ENCODE peak calls at places on chromosomes 5 and 9, in seven cellular contexts. K is fibroblast of the aortic adventitia, L is GM23338, D is AG04449, E is AG09309, O is mammary epithelial cell, G is psoas muscle. Y is an unnamed sample.

GRCh38 chr5:61228229-61228628 is 66.0 kb upstream of the SMIM15 start:
- DNase-seq in K (peak), L (no peak), D (no peak), E (no peak), O (no peak), G (no peak), Y (no peak)

GRCh38 chr5:2909035-2909434 is 157.6 kb upstream of the IRX2 start:
- DNase-seq in K (no peak), L (no peak), D (no peak), E (no peak), O (no peak), G (no peak), Y (no peak)

GRCh38 chr9:26163931-26164330 is 485.7 kb upstream of the TUSC1 start:
- DNase-seq in K (no peak), L (no peak), D (no peak), E (peak), O (no peak), G (no peak), Y (peak)

GRCh38 chr9:136858844-136859757 is 7.0 kb downstream of the MAMDC4 start:
- DNase-seq in K (peak), L (no peak), D (no peak), E (no peak), O (peak), G (peak), Y (peak)

GRCh38 chr9:89879711-89880110 is 274.9 kb downstream of the GADD45G start:
- DNase-seq in K (peak), L (no peak), D (no peak), E (no peak), O (no peak), G (peak), Y (no peak)

GRCh38 chr5:106368021-106368420 is 1302.7 kb downstream of the EFNA5 start:
- DNase-seq in K (no peak), L (no peak), D (no peak), E (no peak), O (no peak), G (no peak), Y (no peak)

GRCh38 chr9:109477269-109478203 is 20.6 kb downstream of the PTPN3 start:
- DNase-seq in K (no peak), L (no peak), D (no peak), E (no peak), O (peak), G (peak), Y (no peak)

GRCh38 chr9:34446468-34446891 is 11.9 kb downstream of the FAM219A start:
- DNase-seq in K (peak), L (no peak), D (no peak), E (no peak), O (no peak), G (no peak), Y (no peak)

GRCh38 chr5:38607930-38608545 is 51.6 kb upstream of the LIFR start:
- DNase-seq in K (peak), L (no peak), D (no peak), E (no peak), O (no peak), G (no peak), Y (peak)

GRCh38 chr9:124066783-124067563 is 55.4 kb downstream of the LHX2 start:
- DNase-seq in K (no peak), L (no peak), D (no peak), E (no peak), O (no peak), G (no peak), Y (no peak)

GRCh38 chr9:124060844-124061605 is 49.5 kb downstream of the LHX2 start:
- DNase-seq in K (no peak), L (no peak), D (no peak), E (no peak), O (no peak), G (no peak), Y (no peak)

DNA sequence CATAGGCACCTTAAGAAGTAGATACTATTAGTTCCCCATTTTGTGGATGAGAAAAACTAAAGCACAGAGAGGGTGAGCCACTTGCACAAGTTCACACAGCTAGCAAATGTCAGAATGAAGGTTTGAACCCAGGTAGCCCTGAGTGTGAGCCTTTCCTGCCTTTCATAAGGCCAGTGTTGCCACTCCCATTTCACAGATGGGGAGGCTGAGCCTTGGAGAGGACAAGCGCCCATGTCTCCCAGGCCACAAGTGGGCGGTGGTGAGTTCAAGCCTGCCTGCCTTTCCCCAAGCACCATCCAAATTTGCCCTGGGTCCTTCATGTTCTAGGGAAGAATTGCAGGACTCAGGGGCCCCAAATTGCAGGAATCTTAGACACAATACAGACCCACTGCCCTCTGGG is 50.6 kb downstream of the LHX2 start:
- DNase-seq in K (no peak), L (peak), D (no peak), E (no peak), O (no peak), G (no peak), Y (no peak)
- TF ChIP-seq CTCF in K (no peak), L (peak), D (no peak), E (peak), O (peak), G (no peak), Y (peak)

GRCh38 chr9:84230355-84231136 is 110.0 kb downstream of the SLC28A3 start:
- DNase-seq in K (peak), L (no peak), D (peak), E (peak), O (no peak), G (no peak), Y (peak)
- H3K4me3 ChIP-seq in K (no peak), L (no peak), D (no peak), E (no peak), O (no peak), G (no peak), Y (no peak)

GRCh38 chr5:128687930-128688329 is 149.9 kb upstream of the FBN2 start:
- DNase-seq in K (no peak), L (no peak), D (no peak), E (no peak), O (no peak), G (no peak), Y (no peak)

GRCh38 chr5:128681764-128682664 is 144.0 kb upstream of the FBN2 start:
- DNase-seq in K (no peak), L (peak), D (no peak), E (no peak), O (peak), G (no peak), Y (peak)

GRCh38 chr5:128681096-128681495 is 143.1 kb upstream of the FBN2 start:
- DNase-seq in K (no peak), L (no peak), D (no peak), E (no peak), O (no peak), G (no peak), Y (peak)

GRCh38 chr5:128682669-128683068 is 144.6 kb upstream of the FBN2 start:
- DNase-seq in K (no peak), L (no peak), D (no peak), E (no peak), O (no peak), G (no peak), Y (no peak)

DNA sequence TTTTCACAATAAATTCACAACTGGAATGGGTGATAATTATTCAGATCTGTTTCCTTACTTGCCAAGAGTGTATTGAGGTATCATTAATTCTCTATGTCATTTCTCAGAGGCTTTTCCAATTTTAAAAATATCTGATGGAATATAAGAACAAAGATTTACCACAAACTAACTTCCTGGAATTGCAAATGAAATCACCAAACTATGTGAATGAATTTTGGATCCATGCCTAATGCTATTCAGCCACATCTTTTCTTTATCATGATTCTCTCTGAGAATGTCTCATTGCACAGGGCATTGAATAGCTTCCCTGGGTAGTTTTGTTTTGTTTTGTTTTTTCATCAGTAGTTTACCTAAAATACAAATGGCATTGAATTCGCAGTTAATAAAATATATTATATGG is 146.9 kb upstream of the FBN2 start:
- DNase-seq in K (peak), L (no peak), D (peak), E (peak), O (no peak), G (no peak), Y (peak)
- TF ChIP-seq CTCF in K (no peak), L (no peak), D (no peak), E (no peak), O (no peak), G (no peak), Y (no peak)

GRCh38 chr5:163565492-163565891 is 60.1 kb downstream of the MAT2B start:
- DNase-seq in K (peak), L (peak), D (no peak), E (no peak), O (peak), G (no peak), Y (peak)
- H3K4me3 ChIP-seq in K (peak), L (peak), D (peak), E (peak), O (peak), G (peak), Y (peak)